ENCODE peak calls at places on chromosome 7, in nine cellular contexts. A is Calu3; L is NCI-H1092 treated with DMSO at 0.1 percent for 48 hours; X is T-helper 1 cell; T is T1000; Z is activated CD8-positive, alpha-beta memory T cell treated with anti-CD3 and anti-CD28 coated beads, Interleukin-2, amount 50 U/mL, for 48 hours; E is KBM-7; I is NCI-H2227 treated with DMSO at 0.1 percent for 48 hours; F is neural crest cell. S is an unnamed sample.

GRCh38 chr7:129665013-129665401 is 53.5 kb downstream of the NRF1 start:
- DNase-seq in X (no peak), I (no peak), E (peak; percentile 56), Z (no peak), L (no peak), A (peak; percentile 76), T (peak; percentile 60), F (no peak), S (peak; percentile 99)

GRCh38 chr7:134514663-134515062 is 12.7 kb upstream of the AKR1B10 start:
- DNase-seq in T (peak; percentile 3), X (no peak), E (peak; percentile 80), I (peak; percentile 61), F (peak; percentile 38), L (peak; percentile 73), A (peak; percentile 66), Z (no peak), S (peak; percentile 79)

GRCh38 chr7:51644216-51644615 is 327.6 kb upstream of the COBL start:
- DNase-seq in L (no peak), I (no peak), E (no peak), T (no peak), X (no peak), F (no peak), Z (no peak), A (no peak), S (no peak)

GRCh38 chr7:30196408-30196807 is 61.6 kb downstream of the MTURN start:
- DNase-seq in Z (no peak), L (no peak), T (no peak), X (no peak), A (no peak), E (peak; percentile 12), F (no peak), I (no peak), S (no peak)

GRCh38 chr7:130419652-130420051 is 21.2 kb downstream of the CEP41 start:
- DNase-seq in E (no peak), Z (no peak), I (peak; percentile 75), T (no peak), A (no peak), L (no peak), X (no peak), F (no peak), S (peak; percentile 56)

GRCh38 chr7:150755473-150756099 is 18.4 kb downstream of the GIMAP5 start:
- DNase-seq in X (peak; percentile 61), L (no peak), T (no peak), A (no peak), E (peak; percentile 71), F (no peak), I (no peak), Z (no peak), S (no peak)

GRCh38 chr7:151426486-151426905 is 13.4 kb downstream of the CRYGN start:
- DNase-seq in E (no peak), A (peak; percentile 46), F (no peak), T (peak; percentile 73), Z (no peak), X (no peak), L (peak; percentile 50), I (no peak), S (peak; percentile 95)

GRCh38 chr7:17502209-17502810 is 203.9 kb downstream of the AHR start:
- DNase-seq in L (no peak), F (no peak), Z (no peak), X (no peak), E (no peak), I (no peak), A (no peak), T (no peak), S (no peak)

GRCh38 chr7:44279731-44280505 is 45.5 kb downstream of the CAMK2B start:
- DNase-seq in A (no peak), Z (peak; percentile 42), T (no peak), X (no peak), I (no peak), F (no peak), L (no peak), E (no peak), S (no peak)

GRCh38 chr7:151520419-151521229 is 929 bp upstream of the RHEB start:
- DNase-seq in L (peak; percentile 70), T (peak; percentile 23), F (no peak), I (peak; percentile 75), X (peak; percentile 31), E (no peak), A (peak; percentile 67), Z (peak; percentile 77), S (no peak)

GRCh38 chr7:84372155-84372621 is 177.6 kb upstream of the SEMA3A start:
- DNase-seq in L (no peak), A (peak; percentile 2), E (no peak), F (no peak), Z (no peak), I (no peak), T (peak; percentile 31), X (no peak), S (peak; percentile 99)

GRCh38 chr7:78634073-78634472 is 819.4 kb downstream of the MAGI2 start:
- DNase-seq in A (peak; percentile 9), Z (no peak), T (no peak), I (no peak), F (no peak), E (no peak), L (no peak), X (no peak), S (no peak)

GRCh38 chr7:41003031-41003925 is 699.6 kb downstream of the INHBA start:
- DNase-seq in L (no peak), T (no peak), I (no peak), Z (peak; percentile 76), F (peak; percentile 48), A (peak; percentile 55), X (no peak), E (peak; percentile 51), S (peak; percentile 64)

GRCh38 chr7:114889646-114890285 is 32.1 kb upstream of the MDFIC start:
- DNase-seq in E (peak; percentile 28), L (no peak), A (no peak), F (no peak), X (no peak), I (no peak), T (no peak), Z (no peak), S (peak; percentile 99)

GRCh38 chr7:36422072-36422471 is 32.4 kb downstream of the ANLN start:
- DNase-seq in A (no peak), T (no peak), F (no peak), I (no peak), E (no peak), Z (no peak), X (no peak), L (no peak), S (no peak)

GRCh38 chr7:115676707-115677106 is 353.9 kb downstream of the TFEC start:
- DNase-seq in L (no peak), X (no peak), F (no peak), Z (no peak), A (no peak), E (no peak), T (no peak), I (no peak), S (no peak)

GRCh38 chr7:67809586-67809985 is 813.0 kb downstream of the TYW1 start:
- DNase-seq in F (no peak), E (no peak), T (no peak), I (no peak), X (no peak), L (no peak), A (no peak), Z (no peak), S (no peak)

GRCh38 chr7:55440040-55440690 is 75.0 kb downstream of the LANCL2 start:
- DNase-seq in F (no peak), E (no peak), T (no peak), L (peak; percentile 65), X (no peak), I (no peak), Z (no peak), A (no peak), S (no peak)

GRCh38 chr7:84536256-84536870 is 341.8 kb upstream of the SEMA3A start:
- DNase-seq in L (no peak), E (no peak), T (no peak), I (no peak), A (no peak), F (no peak), X (no peak), Z (no peak), S (peak; percentile 28)

GRCh38 chr7:44733708-44734481 is 14.8 kb upstream of the ZMIZ2 start:
- DNase-seq in E (no peak), A (peak; percentile 44), Z (no peak), X (no peak), L (no peak), F (no peak), I (no peak), T (peak; percentile 49), S (peak; percentile 84)

GRCh38 chr7:144534655-144535395 is 131.3 kb upstream of the NOBOX start:
- DNase-seq in I (no peak), E (no peak), Z (no peak), X (no peak), F (no peak), L (no peak), T (no peak), A (no peak), S (no peak)

GRCh38 chr7:141342664-141343400 is 208.4 kb upstream of the AGK start:
- DNase-seq in A (no peak), E (no peak), X (no peak), L (no peak), T (no peak), F (no peak), Z (no peak), I (no peak), S (no peak)

GRCh38 chr7:157710396-157710795 is 373.6 kb downstream of the DNAJB6 start:
- DNase-seq in T (no peak), A (no peak), X (no peak), F (no peak), E (no peak), Z (peak; percentile 10), I (no peak), L (no peak), S (no peak)

GRCh38 chr7:93108003-93108402 is 9.8 kb downstream of the SAMD9 start:
- DNase-seq in L (no peak), A (no peak), E (no peak), F (no peak), I (no peak), Z (no peak), T (no peak), X (no peak), S (no peak)

GRCh38 chr7:145169908-145170307 is 334.1 kb upstream of the TPK1 start:
- DNase-seq in A (no peak), T (no peak), L (peak; percentile 73), X (no peak), Z (no peak), F (no peak), E (no peak), I (no peak), S (peak; percentile 27)

GRCh38 chr7:121187676-121188075 is 141.1 kb upstream of the WNT16 start:
- DNase-seq in Z (no peak), E (no peak), L (no peak), T (no peak), X (no peak), F (no peak), I (no peak), A (no peak), S (peak; percentile 45)

GRCh38 chr7:2241580-2242540 is at the start of the genes MRM2 and NUDT1:
- DNase-seq in T (peak; percentile 63), L (peak; percentile 86), A (peak; percentile 97), I (peak; percentile 59), F (peak; percentile 80), X (peak; percentile 58), Z (peak; percentile 92), E (peak; percentile 65), S (peak; percentile 66)

GRCh38 chr7:118372530-118372929 is 148.0 kb downstream of the ANKRD7 start:
- DNase-seq in F (no peak), Z (no peak), T (no peak), X (no peak), A (no peak), L (no peak), E (peak; percentile 15), I (no peak), S (peak; percentile 21)

GRCh38 chr7:13117103-13117502 is 429.7 kb downstream of the ARL4A start:
- DNase-seq in E (peak; percentile 19), I (no peak), Z (no peak), L (peak; percentile 41), F (no peak), A (peak; percentile 20), X (no peak), T (no peak), S (peak; percentile 34)

S was measured in iris pigment epithelial cell.